ENCODE peak calls at places on chromosomes 13 and 19, in eight cellular contexts. S is prostate gland, F is H1, Q is breast epithelium, Y is HCT116, D is upper lobe of left lung, C is HL-60, U is suprapubic skin. W is an unnamed sample.

GRCh38 chr13:78657699-78658629 is 991 bp downstream of the OBI1 start:
- DNase-seq in F (no peak), D (no peak), C (no peak), Q (no peak), Y (no peak), U (no peak), S (no peak), W (no peak)

GRCh38 chr13:36907801-36908200 is 12.2 kb downstream of the SMAD9 start:
- DNase-seq in S (no peak), Y (no peak), F (no peak), D (no peak), C (no peak), Q (no peak), U (no peak), W (no peak)

GRCh38 chr19:47142779-47143178 is 12.1 kb downstream of the SAE1 start:
- DNase-seq in U (no peak), F (no peak), Q (no peak), S (no peak), D (no peak), Y (no peak), C (no peak), W (no peak)

GRCh38 chr19:5832049-5832448 is 7.5 kb downstream of the FUT6 start:
- DNase-seq in F (no peak), D (no peak), S (no peak), Q (no peak), Y (no peak), C (no peak), U (no peak), W (no peak)

GRCh38 chr13:98275711-98276171 is 98.7 kb upstream of the RNF113B start:
- DNase-seq in F (no peak), U (no peak), D (no peak), Y (no peak), S (no peak), C (no peak), Q (no peak), W (no peak)

GRCh38 chr19:36436531-36436930 is 18.1 kb upstream of the ZFP82 start:
- DNase-seq in U (no peak), Q (no peak), S (no peak), F (no peak), D (no peak), C (no peak), Y (no peak), W (no peak)

GRCh38 chr13:26412961-26413716 is 144.3 kb upstream of the WASF3 start:
- DNase-seq in F (no peak), Y (no peak), C (no peak), D (no peak), U (no peak), S (no peak), Q (no peak), W (no peak)

GRCh38 chr13:20192470-20193141 is at the start of gene GJB2:
- DNase-seq in Q (no peak), C (no peak), U (no peak), Y (no peak), D (peak), S (no peak), F (peak), W (no peak)

DNA sequence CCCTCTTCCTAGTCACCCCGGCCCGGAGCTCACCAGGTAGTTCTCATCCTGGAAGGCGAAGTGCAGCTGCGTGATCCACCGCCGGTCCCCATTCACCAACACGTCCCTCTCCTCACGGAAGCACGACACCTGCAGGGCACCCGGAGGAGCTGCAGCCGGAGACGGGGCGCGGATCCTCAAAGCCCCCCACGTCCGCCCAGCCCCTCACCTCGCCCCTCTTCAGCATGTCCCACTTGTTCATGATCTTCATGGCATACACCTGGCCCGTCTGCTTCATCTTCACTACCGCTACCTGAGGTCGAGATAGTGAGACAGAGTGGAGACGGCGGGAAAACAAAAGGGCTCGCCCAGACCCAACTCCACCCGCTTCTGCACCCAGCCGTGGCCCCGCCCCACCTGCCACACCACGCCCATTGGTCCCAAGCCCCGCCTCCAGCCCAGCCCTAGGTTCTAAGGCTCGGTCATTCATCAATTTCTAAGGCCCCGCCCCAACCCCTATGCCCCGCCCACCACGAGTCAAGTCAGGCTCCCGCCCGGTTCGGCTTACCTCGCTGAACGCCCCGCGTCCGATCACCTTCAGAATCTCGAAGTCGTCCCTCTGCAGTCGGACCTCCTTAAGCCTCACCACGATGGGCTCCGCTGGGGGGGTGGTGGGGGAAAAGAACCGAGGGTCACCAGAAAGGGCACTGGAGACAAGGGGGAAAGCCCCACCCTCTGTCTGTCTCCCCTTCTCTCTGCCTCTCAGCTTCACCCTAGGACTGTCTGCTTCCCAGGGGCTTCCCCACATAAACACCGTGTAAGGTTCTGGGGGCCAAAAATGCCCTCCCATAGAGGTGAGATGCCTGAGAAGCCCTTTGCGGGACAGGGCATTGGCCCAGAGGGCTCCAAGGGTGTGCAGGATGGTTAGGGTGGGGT is 2.8 kb downstream of the DMPK start:
- DNase-seq in D (peak), Q (peak), F (peak), Y (peak), C (no peak), U (peak), S (peak), W (peak)
- TF ChIP-seq POLR2AphosphoS5 in D (no peak), Q (no peak), F (no peak), Y (peak), C (no peak), U (no peak), S (peak), W (no peak)

GRCh38 chr13:34321986-34322385 is 504.0 kb downstream of the RFC3 start:
- DNase-seq in D (no peak), C (no peak), Y (no peak), S (no peak), U (no peak), F (no peak), Q (no peak), W (no peak)
- TF ChIP-seq POLR2AphosphoS5 in D (no peak), C (no peak), Y (no peak), S (no peak), U (no peak), F (no peak), Q (no peak), W (no peak)

GRCh38 chr19:45772912-45773311 is 3.9 kb upstream of the SIX5 start:
- DNase-seq in S (no peak), Q (no peak), D (no peak), U (no peak), C (no peak), Y (no peak), F (no peak), W (no peak)
- TF ChIP-seq POLR2AphosphoS5 in S (no peak), Q (no peak), D (no peak), U (no peak), C (no peak), Y (no peak), F (peak), W (no peak)

GRCh38 chr19:11551603-11552235 is 7.3 kb downstream of the ELOF1 start:
- DNase-seq in S (no peak), C (no peak), F (peak), Q (peak), U (no peak), Y (no peak), D (peak), W (no peak)
- TF ChIP-seq POLR2AphosphoS5 in S (peak), C (no peak), F (peak), Q (no peak), U (no peak), Y (no peak), D (no peak), W (no peak)

GRCh38 chr13:100674848-100675659 is 459 bp upstream of the TMTC4 start:
- DNase-seq in F (peak), S (peak), U (peak), Y (peak), C (peak), D (peak), Q (peak), W (peak)
- TF ChIP-seq POLR2AphosphoS5 in F (peak), S (peak), U (no peak), Y (peak), C (peak), D (peak), Q (peak), W (peak)

GRCh38 chr19:15257782-15258181 is 25.5 kb upstream of the EPHX3 start:
- DNase-seq in S (no peak), F (no peak), D (no peak), Y (no peak), U (no peak), Q (no peak), C (no peak), W (no peak)
- TF ChIP-seq POLR2AphosphoS5 in S (no peak), F (peak), D (no peak), Y (no peak), U (no peak), Q (no peak), C (no peak), W (no peak)

GRCh38 chr13:106261450-106261849 is 274.0 kb downstream of the EFNB2 start:
- DNase-seq in C (no peak), U (no peak), D (no peak), F (no peak), S (no peak), Q (no peak), Y (no peak), W (no peak)
- TF ChIP-seq POLR2AphosphoS5 in C (no peak), U (no peak), D (no peak), F (no peak), S (no peak), Q (no peak), Y (no peak), W (no peak)

GRCh38 chr19:45254044-45254531 is 3.0 kb downstream of the MARK4 start:
- DNase-seq in F (no peak), S (no peak), C (no peak), Q (no peak), U (no peak), D (peak), Y (no peak), W (no peak)

GRCh38 chr19:45258862-45259261 is 7.8 kb downstream of the MARK4 start:
- DNase-seq in S (no peak), D (peak), C (no peak), Q (no peak), U (no peak), Y (no peak), F (no peak), W (no peak)

GRCh38 chr19:45256836-45257235 is 5.8 kb downstream of the MARK4 start:
- DNase-seq in C (no peak), F (no peak), Q (no peak), S (no peak), D (no peak), Y (no peak), U (no peak), W (no peak)

GRCh38 chr19:45253396-45254027 is 2.4 kb downstream of the MARK4 start:
- DNase-seq in C (no peak), U (no peak), S (no peak), Y (no peak), F (no peak), Q (no peak), D (no peak), W (no peak)

DNA sequence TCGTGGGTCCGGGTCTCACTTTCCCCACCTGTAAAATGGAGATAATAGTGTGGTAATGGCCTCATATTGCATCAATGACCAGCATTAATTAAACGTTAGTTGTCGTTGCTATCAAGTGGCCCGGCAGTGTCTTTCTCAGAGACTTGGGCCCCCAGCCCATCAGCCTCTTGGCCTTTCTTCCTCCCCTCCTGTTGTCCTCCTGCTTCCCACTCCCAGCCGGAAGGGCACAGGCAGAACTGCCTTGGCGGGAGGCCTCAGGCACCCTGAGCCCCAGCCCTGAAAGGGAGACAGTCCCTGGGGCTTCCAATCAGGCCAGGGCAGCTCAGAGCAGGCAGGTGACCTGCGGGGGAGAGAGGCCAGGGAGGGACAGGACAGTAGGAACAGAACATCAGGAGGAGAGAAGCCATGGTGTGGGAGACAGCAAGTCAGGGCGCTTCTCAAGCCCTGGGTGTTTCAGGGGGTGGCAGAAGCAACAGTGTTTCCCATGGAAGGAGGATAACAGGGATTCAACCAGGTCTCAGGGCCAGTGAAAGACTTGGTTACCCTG is 4.6 kb downstream of the MARK4 start:
- DNase-seq in S (no peak), F (no peak), C (no peak), Y (no peak), D (peak), U (no peak), Q (no peak), W (no peak)
- TF ChIP-seq POLR2AphosphoS5 in S (no peak), F (no peak), C (no peak), Y (no peak), D (no peak), U (no peak), Q (no peak), W (no peak)